ENCODE peak calls at places on chromosomes 12 and 14, in five cellular contexts. N is AG09309, W is transverse colon, I is progenitor cell of endocrine pancreas, J is astrocyte of the spinal cord. V is an unnamed sample.

GRCh38 chr14:63266106-63266505 is 52.6 kb downstream of the GPHB5 start:
- DNase-seq in N (no peak), W (no peak), I (no peak), J (no peak), V (no peak)

GRCh38 chr12:96383991-96384390 is 16.2 kb downstream of the CDK17 start:
- DNase-seq in N (no peak), W (no peak), I (no peak), J (peak), V (peak)

GRCh38 chr12:7460375-7461259 is 16.7 kb upstream of the CD163L1 start:
- DNase-seq in N (no peak), W (peak), I (peak), J (peak), V (peak)

GRCh38 chr14:102993523-102993922 is 63.8 kb downstream of the CDC42BPB start:
- DNase-seq in N (peak), W (peak), I (no peak), J (peak), V (no peak)

GRCh38 chr12:101455685-101456084 is 19.5 kb upstream of the SPIC start:
- DNase-seq in N (no peak), W (no peak), I (no peak), J (no peak), V (no peak)

GRCh38 chr14:100988956-100989355 is 85.4 kb upstream of the RTL1 start:
- DNase-seq in N (no peak), W (no peak), I (no peak), J (no peak), V (no peak)

GRCh38 chr12:42468853-42469252 is 120.7 kb downstream of the PRICKLE1 start:
- DNase-seq in N (no peak), W (no peak), I (no peak), J (peak), V (peak)

GRCh38 chr14:85175556-85175955 is 354.4 kb upstream of the FLRT2 start:
- DNase-seq in N (peak), W (no peak), I (no peak), J (no peak), V (peak)

GRCh38 chr14:55539975-55540374 is 40.0 kb upstream of the KTN1 start:
- DNase-seq in N (no peak), W (no peak), I (no peak), J (no peak), V (no peak)

GRCh38 chr12:111757361-111758119 is 9.2 kb upstream of the ALDH2 start:
- DNase-seq in N (no peak), W (peak), I (no peak), J (peak), V (peak)

GRCh38 chr14:45902241-45902640 is 649.2 kb upstream of the MIS18BP1 start:
- DNase-seq in N (no peak), W (no peak), I (no peak), J (no peak), V (no peak)
- TF ChIP-seq CTCF in N (no peak), W (no peak), I (no peak), J (no peak), V (no peak)

GRCh38 chr14:69612759-69613145 is 1.4 kb downstream of the SUSD6 start:
- DNase-seq in N (no peak), W (no peak), I (no peak), J (peak), V (no peak)
- TF ChIP-seq CTCF in N (peak), W (no peak), I (peak), J (peak), V (peak)

GRCh38 chr14:79011091-79011919 is 841.1 kb downstream of the NRXN3 start:
- DNase-seq in N (no peak), W (no peak), I (no peak), J (peak), V (peak)
- TF ChIP-seq CTCF in N (peak), W (peak), I (peak), J (peak), V (peak)

DNA sequence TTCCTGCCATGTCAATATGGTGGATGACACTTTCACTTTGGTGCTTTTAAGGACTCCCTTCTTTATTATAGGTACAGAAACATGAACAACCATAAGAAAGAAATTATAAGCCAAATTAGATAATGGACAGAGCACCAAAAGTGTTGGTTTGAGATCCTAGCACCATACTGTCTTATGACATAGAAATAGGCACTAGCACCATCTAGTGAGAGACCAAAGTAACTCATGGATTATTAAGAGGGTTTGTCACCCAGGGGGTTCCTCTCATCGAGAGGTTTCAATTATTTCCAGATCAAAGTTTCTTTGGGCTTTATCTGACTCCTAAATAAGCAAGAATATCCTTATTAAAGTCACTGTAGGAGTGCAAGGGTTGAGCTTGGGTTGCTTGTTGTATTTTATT is 153.0 kb upstream of the DIO2 start:
- DNase-seq in N (peak), W (no peak), I (no peak), J (peak), V (peak)
- TF ChIP-seq CTCF in N (peak), W (no peak), I (peak), J (peak), V (peak)

GRCh38 chr12:47079365-47079893 is at the start of gene PCED1B:
- DNase-seq in N (no peak), W (peak), I (peak), J (peak), V (peak)
- TF ChIP-seq CTCF in N (peak), W (no peak), I (no peak), J (peak), V (peak)